ENCODE peak calls at places on chromosome 13, in five cellular contexts. L is heart left ventricle, V is adrenal gland, I is uterus, M is Peyer's patch. B is an unnamed sample.

GRCh38 chr13:30376426-30377311 is 45.6 kb upstream of the UBE2L5 start:
- DNase-seq in M (peak; percentile 86), I (no peak), L (no peak), V (no peak), B (no peak)

GRCh38 chr13:109274188-109274821 is 512.1 kb downstream of the IRS2 start:
- DNase-seq in L (no peak), V (no peak), M (no peak), I (no peak), B (no peak)

GRCh38 chr13:59623516-59623915 is 540.2 kb downstream of the DIAPH3 start:
- DNase-seq in L (no peak), I (no peak), M (no peak), V (no peak), B (no peak)

GRCh38 chr13:114151565-114152284 is 19.3 kb upstream of the RASA3 start:
- DNase-seq in I (no peak), M (peak; percentile 21), L (no peak), V (peak; percentile 10), B (no peak)

GRCh38 chr13:114004416-114005205 is 30.7 kb upstream of the C13orf46 start:
- DNase-seq in I (no peak), V (no peak), M (no peak), L (peak; percentile 62), B (no peak)

GRCh38 chr13:80329250-80329649 is 11.7 kb downstream of the SPRY2 start:
- DNase-seq in V (no peak), I (no peak), L (no peak), M (no peak), B (no peak)

GRCh38 chr13:50594276-50594970 is 249.1 kb downstream of the DLEU7 start:
- DNase-seq in L (no peak), V (no peak), M (peak; percentile 90), I (no peak), B (no peak)

GRCh38 chr13:54733639-54734038 is 1705.0 kb downstream of the OLFM4 start:
- DNase-seq in V (no peak), M (no peak), I (no peak), L (no peak), B (no peak)

GRCh38 chr13:44786724-44787123 is 202.5 kb downstream of the NUFIP1 start:
- DNase-seq in V (no peak), I (no peak), M (no peak), L (no peak), B (no peak)

GRCh38 chr13:49553888-49554287 is 31.5 kb downstream of the RCBTB1 start:
- DNase-seq in I (no peak), L (no peak), M (no peak), V (no peak), B (no peak)

GRCh38 chr13:72164811-72165210 is 297.8 kb upstream of the DACH1 start:
- DNase-seq in M (no peak), I (no peak), L (no peak), V (no peak), B (no peak)

GRCh38 chr13:30051531-30052060 is 201.2 kb upstream of the UBL3 start:
- DNase-seq in L (no peak), V (no peak), M (no peak), I (no peak), B (no peak)

DNA sequence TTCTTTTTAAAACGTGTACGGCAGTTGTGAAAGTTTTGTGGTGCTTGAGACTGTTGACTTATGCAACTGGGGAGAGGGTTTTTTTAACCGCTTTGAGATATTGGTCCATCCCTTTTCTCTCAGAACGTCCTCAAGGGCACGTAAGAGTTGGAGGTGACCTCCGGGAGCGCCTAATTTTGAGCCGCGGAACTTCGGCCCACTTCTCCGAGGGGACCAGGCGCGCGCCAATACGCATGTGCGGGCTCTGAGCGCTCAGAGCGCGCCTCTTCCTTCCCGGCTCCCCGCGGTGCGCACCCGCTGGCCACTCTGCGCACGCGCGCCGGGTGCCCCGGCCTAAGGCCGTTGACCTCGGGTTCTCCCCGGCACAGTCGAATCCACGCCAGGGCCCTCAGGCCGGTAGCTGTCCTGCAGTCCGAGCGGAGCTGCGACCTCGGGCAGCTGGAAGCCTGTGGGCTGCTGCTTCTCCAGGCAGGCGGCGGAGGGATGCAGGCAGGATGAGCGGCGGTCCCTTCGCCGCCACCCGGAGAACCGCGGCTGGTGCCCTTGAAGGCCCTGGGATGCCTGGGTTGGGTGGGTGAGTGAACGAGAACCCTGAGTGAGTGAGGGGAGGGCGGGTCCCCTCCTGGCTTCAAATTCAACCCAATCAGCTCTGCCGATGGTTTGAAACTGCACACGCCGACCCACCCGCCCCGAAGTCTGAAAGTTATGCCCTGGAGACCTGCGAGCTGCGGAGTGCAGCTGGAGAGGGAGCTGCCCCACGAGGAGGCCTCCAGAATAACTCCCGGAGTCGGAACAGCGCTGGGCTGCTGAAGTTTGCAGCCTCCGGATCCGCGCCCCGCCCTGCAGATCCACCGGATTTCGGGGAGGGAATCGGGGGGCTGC is 7.3 kb downstream of the POU4F1 start:
- DNase-seq in M (no peak), I (no peak), V (no peak), L (no peak), B (no peak)
- H3K4me3 ChIP-seq in M (peak overlapping the region; percentile 7), I (no peak overlapping the region), V (no peak overlapping the region), L (peak overlapping the region; percentile 9), B (no peak overlapping the region)

DNA sequence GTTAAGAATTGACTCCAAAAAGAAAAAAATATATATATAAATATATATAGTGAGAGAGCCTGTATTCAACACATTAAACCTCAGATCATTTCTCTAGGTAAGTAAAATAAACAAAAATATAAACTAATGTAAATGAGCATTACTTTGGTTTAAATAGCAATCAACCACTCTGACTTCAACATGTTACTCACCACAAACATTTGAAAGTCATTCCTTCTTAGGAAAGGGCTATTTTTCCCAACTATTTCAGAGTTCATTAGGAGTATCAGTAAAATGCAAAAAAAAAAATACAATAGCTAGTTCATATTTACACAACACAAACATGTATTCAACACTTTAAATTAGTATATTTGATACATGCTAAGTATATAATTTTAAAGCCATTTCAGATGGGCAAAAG is 40.5 kb downstream of the KLF12 start:
- DNase-seq in L (no peak), V (no peak), I (no peak), M (no peak), B (no peak)
- H3K9me3 ChIP-seq in L (no peaks in the 10 kb centered on the region), V (no peaks in the 10 kb centered on the region), I (no peaks in the 10 kb centered on the region), M (no peaks in the 10 kb centered on the region), B (no peaks in the 10 kb centered on the region)

GRCh38 chr13:102773441-102774209 is at the start of gene TEX30:
- DNase-seq in M (peak; percentile 73), V (peak; percentile 88), L (peak; percentile 90), I (peak; percentile 70), B (peak; percentile 61)
- TF ChIP-seq POLR2A in M (peak; percentile 78), V (peak; percentile 92), L (peak; percentile 90), I (peak; percentile 82), B (peak; percentile 86)

GRCh38 chr13:27658569-27658968 is 36.9 kb downstream of the POLR1D start:
- DNase-seq in I (no peak), L (no peak), M (no peak), V (no peak), B (no peak)
- H3K4me3 ChIP-seq in I (no peak overlapping the region), L (no peak overlapping the region), M (no peak overlapping the region), V (no peak overlapping the region), B (no peak overlapping the region)

GRCh38 chr13:90205081-90205480 is 1142.4 kb upstream of the MIR17HG start:
- DNase-seq in L (no peak), V (no peak), M (no peak), I (no peak), B (no peak)

GRCh38 chr13:90197722-90198121 is 1149.8 kb upstream of the MIR17HG start:
- DNase-seq in V (no peak), L (no peak), I (no peak), M (no peak), B (no peak)

GRCh38 chr13:90201676-90202425 is 1145.6 kb upstream of the MIR17HG start:
- DNase-seq in I (no peak), V (no peak), L (no peak), M (no peak), B (no peak)

GRCh38 chr13:90205911-90206310 is 1141.6 kb upstream of the MIR17HG start:
- DNase-seq in I (no peak), L (no peak), M (no peak), V (no peak), B (no peak)

GRCh38 chr13:90201198-90201597 is 1146.3 kb upstream of the MIR17HG start:
- DNase-seq in V (no peak), I (no peak), L (peak; percentile 52), M (no peak), B (no peak)
- H3K9me3 ChIP-seq in V (no peaks in the 10 kb centered on the region), I (no peaks in the 10 kb centered on the region), L (no peaks in the 10 kb centered on the region), M (no peaks in the 10 kb centered on the region), B (no peaks in the 10 kb centered on the region)

B was measured in tibial nerve.